ENCODE peak calls at places on chromosomes 2 and 18, in seven cellular contexts. One of them, this sample, is unnamed.

GRCh38 chr18:63155169-63155852 is 164.3 kb downstream of the BCL2 start:
- DNase-seq in psoas muscle: peak
- DNase-seq in tibial nerve: peak
- DNase-seq in GM12865: peak
- DNase-seq in cardiac fibroblast: peak
- DNase-seq in tibial artery: peak
- DNase-seq in NB4: peak
- DNase-seq in this sample: peak

GRCh38 chr2:29759342-29759741 is 162.0 kb downstream of the ALK start:
- DNase-seq in psoas muscle: no peak
- DNase-seq in tibial nerve: no peak
- DNase-seq in GM12865: no peak
- DNase-seq in cardiac fibroblast: no peak
- DNase-seq in tibial artery: no peak
- DNase-seq in NB4: no peak
- DNase-seq in this sample: no peak

GRCh38 chr18:45621068-45621511 is 5.8 kb downstream of the SLC14A2 start:
- DNase-seq in psoas muscle: no peak
- DNase-seq in tibial nerve: peak
- DNase-seq in GM12865: peak
- DNase-seq in cardiac fibroblast: peak
- DNase-seq in tibial artery: peak
- DNase-seq in NB4: peak
- DNase-seq in this sample: peak

GRCh38 chr2:170145675-170146432 is 32.1 kb upstream of the MYO3B start:
- DNase-seq in psoas muscle: no peak
- DNase-seq in tibial nerve: no peak
- DNase-seq in GM12865: no peak
- DNase-seq in cardiac fibroblast: no peak
- DNase-seq in tibial artery: no peak
- DNase-seq in NB4: no peak
- DNase-seq in this sample: no peak

GRCh38 chr2:10079192-10079930 is 850 bp downstream of the CYS1 start:
- DNase-seq in psoas muscle: peak
- DNase-seq in tibial nerve: peak
- DNase-seq in GM12865: no peak
- DNase-seq in cardiac fibroblast: peak
- DNase-seq in tibial artery: peak
- DNase-seq in NB4: peak
- DNase-seq in this sample: peak

GRCh38 chr18:57797209-57797651 is 5.9 kb downstream of the ATP8B1 start:
- DNase-seq in psoas muscle: no peak
- DNase-seq in tibial nerve: no peak
- DNase-seq in GM12865: no peak
- DNase-seq in cardiac fibroblast: no peak
- DNase-seq in tibial artery: no peak
- DNase-seq in NB4: no peak
- DNase-seq in this sample: no peak

GRCh38 chr2:69767034-69767433 is 25.1 kb downstream of the ANXA4 start:
- DNase-seq in psoas muscle: no peak
- DNase-seq in tibial nerve: no peak
- DNase-seq in GM12865: no peak
- DNase-seq in cardiac fibroblast: peak
- DNase-seq in tibial artery: no peak
- DNase-seq in NB4: no peak
- DNase-seq in this sample: no peak

GRCh38 chr2:176154853-176155252 is 2.3 kb upstream of the HOXD3 start:
- DNase-seq in psoas muscle: no peak
- DNase-seq in tibial nerve: no peak
- DNase-seq in GM12865: no peak
- DNase-seq in cardiac fibroblast: no peak
- DNase-seq in tibial artery: no peak
- DNase-seq in NB4: no peak
- DNase-seq in this sample: no peak

GRCh38 chr18:63775166-63775730 is at the start of gene SERPINB7:
- DNase-seq in psoas muscle: no peak
- DNase-seq in tibial nerve: no peak
- DNase-seq in GM12865: no peak
- DNase-seq in cardiac fibroblast: peak
- DNase-seq in tibial artery: no peak
- DNase-seq in NB4: no peak
- DNase-seq in this sample: no peak

GRCh38 chr2:239599299-239599698 is 198.5 kb upstream of the HDAC4 start:
- DNase-seq in psoas muscle: peak
- DNase-seq in tibial nerve: no peak
- DNase-seq in GM12865: no peak
- DNase-seq in cardiac fibroblast: no peak
- DNase-seq in tibial artery: no peak
- DNase-seq in NB4: no peak
- DNase-seq in this sample: no peak

GRCh38 chr2:37322368-37322767 is 2.3 kb downstream of the PRKD3 start:
- DNase-seq in psoas muscle: no peak
- DNase-seq in tibial nerve: no peak
- DNase-seq in GM12865: peak
- DNase-seq in cardiac fibroblast: peak
- DNase-seq in tibial artery: no peak
- DNase-seq in NB4: peak
- DNase-seq in this sample: peak

GRCh38 chr2:9797086-9797485 is 46.2 kb upstream of the TAF1B start:
- DNase-seq in psoas muscle: no peak
- DNase-seq in tibial nerve: no peak
- DNase-seq in GM12865: no peak
- DNase-seq in cardiac fibroblast: no peak
- DNase-seq in tibial artery: no peak
- DNase-seq in NB4: no peak
- DNase-seq in this sample: no peak

GRCh38 chr18:49778826-49779465 is 34.4 kb downstream of the ACAA2 start:
- DNase-seq in psoas muscle: no peak
- DNase-seq in tibial nerve: no peak
- DNase-seq in GM12865: no peak
- DNase-seq in cardiac fibroblast: peak
- DNase-seq in tibial artery: no peak
- DNase-seq in NB4: peak
- DNase-seq in this sample: no peak

GRCh38 chr18:49786019-49786720 is 27.2 kb downstream of the ACAA2 start:
- DNase-seq in psoas muscle: no peak
- DNase-seq in tibial nerve: no peak
- DNase-seq in GM12865: no peak
- DNase-seq in cardiac fibroblast: no peak
- DNase-seq in tibial artery: no peak
- DNase-seq in NB4: no peak
- DNase-seq in this sample: no peak

GRCh38 chr18:49788327-49788908 is 24.9 kb downstream of the ACAA2 start:
- DNase-seq in psoas muscle: no peak
- DNase-seq in tibial nerve: no peak
- DNase-seq in GM12865: peak
- DNase-seq in cardiac fibroblast: peak
- DNase-seq in tibial artery: no peak
- DNase-seq in NB4: no peak
- DNase-seq in this sample: no peak

DNA sequence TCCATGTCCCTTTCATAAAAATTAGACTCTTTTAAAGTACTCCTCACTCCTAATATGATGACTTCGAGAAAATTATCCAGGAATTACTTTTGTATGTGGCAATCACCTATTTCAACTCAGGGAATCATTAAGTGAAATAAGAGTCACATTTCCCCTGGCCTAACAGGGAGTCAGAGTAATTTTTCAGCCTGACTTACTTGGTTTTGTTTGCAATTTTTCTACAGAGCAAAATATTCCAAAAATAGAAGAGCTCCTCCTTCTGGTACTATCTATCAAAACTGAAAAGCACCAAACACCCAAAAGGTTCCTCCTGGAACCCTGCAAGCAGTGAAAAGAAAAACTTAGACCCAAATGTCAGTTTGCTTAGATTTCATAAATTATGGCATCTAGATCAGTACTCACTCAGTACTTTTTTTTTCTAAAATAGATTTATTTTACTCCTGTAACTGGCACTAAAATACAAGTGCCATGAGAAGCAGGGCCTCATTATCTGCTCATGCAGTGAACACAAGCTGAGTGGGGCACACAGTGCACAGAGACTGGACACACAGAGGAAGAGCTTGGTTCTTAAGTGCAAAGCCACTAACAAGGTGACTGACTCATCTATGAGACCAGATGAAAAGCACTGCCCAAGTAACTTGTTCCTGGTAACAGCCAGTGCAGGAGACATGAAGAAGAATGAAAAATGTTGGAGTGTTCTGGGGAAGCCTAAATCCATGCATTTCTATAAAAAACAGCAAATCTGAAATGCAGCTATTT is 28.7 kb downstream of the ACAA2 start:
- DNase-seq in psoas muscle: no peak
- DNase-seq in tibial nerve: no peak
- DNase-seq in GM12865: no peak
- DNase-seq in cardiac fibroblast: peak
- DNase-seq in tibial artery: no peak
- DNase-seq in NB4: no peak
- DNase-seq in this sample: no peak
- TF ChIP-seq CTCF in psoas muscle: peak
- TF ChIP-seq CTCF in tibial nerve: no peak
- TF ChIP-seq CTCF in GM12865: no peak
- TF ChIP-seq CTCF in cardiac fibroblast: peak
- TF ChIP-seq CTCF in tibial artery: no peak
- TF ChIP-seq CTCF in NB4: no peak
- TF ChIP-seq CTCF in this sample: no peak

GRCh38 chr18:21513741-21514140 is 86.8 kb downstream of the ESCO1 start:
- DNase-seq in psoas muscle: no peak
- DNase-seq in tibial nerve: no peak
- DNase-seq in GM12865: no peak
- DNase-seq in cardiac fibroblast: no peak
- DNase-seq in tibial artery: no peak
- DNase-seq in NB4: no peak
- DNase-seq in this sample: no peak

GRCh38 chr18:21513292-21513691 is 87.2 kb downstream of the ESCO1 start:
- DNase-seq in psoas muscle: no peak
- DNase-seq in tibial nerve: no peak
- DNase-seq in GM12865: no peak
- DNase-seq in cardiac fibroblast: no peak
- DNase-seq in tibial artery: no peak
- DNase-seq in NB4: no peak
- DNase-seq in this sample: no peak

GRCh38 chr18:21505231-21505630 is 95.3 kb downstream of the ESCO1 start:
- DNase-seq in psoas muscle: no peak
- DNase-seq in tibial nerve: no peak
- DNase-seq in GM12865: no peak
- DNase-seq in cardiac fibroblast: no peak
- DNase-seq in tibial artery: no peak
- DNase-seq in NB4: no peak
- DNase-seq in this sample: no peak

GRCh38 chr18:21508302-21508701 is 92.2 kb downstream of the ESCO1 start:
- DNase-seq in psoas muscle: no peak
- DNase-seq in tibial nerve: no peak
- DNase-seq in GM12865: no peak
- DNase-seq in cardiac fibroblast: no peak
- DNase-seq in tibial artery: no peak
- DNase-seq in NB4: no peak
- DNase-seq in this sample: no peak

GRCh38 chr18:21509062-21509461 is 91.4 kb downstream of the ESCO1 start:
- DNase-seq in psoas muscle: no peak
- DNase-seq in tibial nerve: no peak
- DNase-seq in GM12865: no peak
- DNase-seq in cardiac fibroblast: no peak
- DNase-seq in tibial artery: no peak
- DNase-seq in NB4: peak
- DNase-seq in this sample: no peak
- TF ChIP-seq CTCF in psoas muscle: peak
- TF ChIP-seq CTCF in tibial nerve: no peak
- TF ChIP-seq CTCF in GM12865: no peak
- TF ChIP-seq CTCF in cardiac fibroblast: no peak
- TF ChIP-seq CTCF in tibial artery: no peak
- TF ChIP-seq CTCF in NB4: no peak
- TF ChIP-seq CTCF in this sample: no peak

GRCh38 chr2:103959174-103960125 is 894.5 kb upstream of the POU3F3 start:
- DNase-seq in psoas muscle: no peak
- DNase-seq in tibial nerve: peak
- DNase-seq in GM12865: peak
- DNase-seq in cardiac fibroblast: peak
- DNase-seq in tibial artery: no peak
- DNase-seq in NB4: peak
- DNase-seq in this sample: peak
- TF ChIP-seq CTCF in psoas muscle: peak
- TF ChIP-seq CTCF in tibial nerve: peak
- TF ChIP-seq CTCF in GM12865: peak
- TF ChIP-seq CTCF in cardiac fibroblast: peak
- TF ChIP-seq CTCF in tibial artery: no peak
- TF ChIP-seq CTCF in NB4: peak
- TF ChIP-seq CTCF in this sample: peak

GRCh38 chr2:172094319-172095145 is 8.2 kb downstream of the DLX2 start:
- DNase-seq in psoas muscle: no peak
- DNase-seq in tibial nerve: no peak
- DNase-seq in GM12865: no peak
- DNase-seq in cardiac fibroblast: peak
- DNase-seq in tibial artery: no peak
- DNase-seq in NB4: peak
- DNase-seq in this sample: peak

GRCh38 chr2:172096661-172097547 is 5.8 kb downstream of the DLX2 start:
- DNase-seq in psoas muscle: no peak
- DNase-seq in tibial nerve: no peak
- DNase-seq in GM12865: no peak
- DNase-seq in cardiac fibroblast: peak
- DNase-seq in tibial artery: no peak
- DNase-seq in NB4: peak
- DNase-seq in this sample: peak

GRCh38 chr2:172097557-172098131 is 5.1 kb downstream of the DLX2 start:
- DNase-seq in psoas muscle: no peak
- DNase-seq in tibial nerve: no peak
- DNase-seq in GM12865: no peak
- DNase-seq in cardiac fibroblast: no peak
- DNase-seq in tibial artery: no peak
- DNase-seq in NB4: no peak
- DNase-seq in this sample: peak

GRCh38 chr2:172095146-172095904 is 7.4 kb downstream of the DLX2 start:
- DNase-seq in psoas muscle: peak
- DNase-seq in tibial nerve: no peak
- DNase-seq in GM12865: peak
- DNase-seq in cardiac fibroblast: peak
- DNase-seq in tibial artery: no peak
- DNase-seq in NB4: peak
- DNase-seq in this sample: peak

DNA sequence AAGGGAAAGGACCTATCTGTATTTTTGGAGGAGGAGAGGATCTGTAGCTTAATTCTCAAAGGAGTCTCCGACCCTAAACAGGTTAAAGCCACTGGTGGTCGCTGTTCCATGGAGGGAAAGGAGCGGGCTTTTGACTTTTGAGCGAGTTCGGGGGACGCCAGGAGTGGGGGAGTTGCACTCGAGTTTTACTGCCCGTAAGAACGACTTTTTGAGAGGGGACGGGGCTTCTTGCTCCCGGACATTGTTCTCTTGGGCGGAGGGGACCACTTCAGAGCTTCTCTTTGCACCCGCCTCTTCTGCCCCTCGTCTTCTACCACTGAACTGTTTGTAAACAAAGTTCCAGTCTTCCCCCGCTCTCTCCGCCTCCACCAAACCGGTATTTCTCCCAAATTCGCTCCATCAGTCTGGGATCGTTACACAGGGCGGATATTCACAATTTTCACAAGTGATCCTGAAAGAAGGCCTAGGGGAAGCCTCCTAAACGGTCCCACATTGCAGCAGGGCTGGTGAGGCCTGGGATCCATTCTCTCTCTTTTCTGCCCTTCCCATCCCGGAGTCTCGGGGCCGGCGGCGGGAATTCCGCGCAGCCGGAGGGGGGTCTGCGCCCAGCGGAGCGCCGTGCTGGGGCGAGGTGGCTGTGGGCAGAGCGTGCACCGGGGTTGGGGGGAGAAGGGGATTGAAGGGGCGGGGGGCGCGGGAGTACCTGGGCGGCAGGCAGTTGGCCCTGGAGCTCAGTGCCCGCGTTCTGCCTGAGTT is 6.6 kb downstream of the DLX2 start:
- DNase-seq in psoas muscle: no peak
- DNase-seq in tibial nerve: no peak
- DNase-seq in GM12865: no peak
- DNase-seq in cardiac fibroblast: peak
- DNase-seq in tibial artery: no peak
- DNase-seq in NB4: no peak
- DNase-seq in this sample: peak
- TF ChIP-seq CTCF in psoas muscle: no peak
- TF ChIP-seq CTCF in tibial nerve: no peak
- TF ChIP-seq CTCF in GM12865: peak
- TF ChIP-seq CTCF in cardiac fibroblast: no peak
- TF ChIP-seq CTCF in tibial artery: no peak
- TF ChIP-seq CTCF in NB4: peak
- TF ChIP-seq CTCF in this sample: peak

This sample was measured in GM13976.